ENCODE peak calls at places on chromosomes 13 and 19, in six cellular contexts. P, B, D, U, F and E are unnamed samples.

GRCh38 chr13:113454936-113455335 is 1.6 kb upstream of the ADPRHL1 start:
- DNase-seq in P (no peak), B (no peak), D (no peak), U (no peak), F (no peak), E (no peak)

GRCh38 chr19:18223860-18224524 is 2.2 kb downstream of the PDE4C start:
- DNase-seq in P (peak), B (peak), D (no peak), U (no peak), F (no peak), E (peak)

GRCh38 chr19:48968813-48969218 is 3.7 kb downstream of the FTL start:
- DNase-seq in P (no peak), B (no peak), D (no peak), U (no peak), F (no peak), E (no peak)

GRCh38 chr19:50314724-50315700 is 14.2 kb downstream of the KCNC3 start:
- DNase-seq in P (no peak), B (no peak), D (no peak), U (no peak), F (no peak), E (no peak)

GRCh38 chr13:50485979-50486935 is 357.2 kb downstream of the DLEU7 start:
- DNase-seq in P (no peak), B (no peak), D (no peak), U (no peak), F (no peak), E (no peak)

GRCh38 chr19:31461814-31462539 is 112.7 kb upstream of the TSHZ3 start:
- DNase-seq in P (no peak), B (no peak), D (no peak), U (no peak), F (no peak), E (no peak)

GRCh38 chr13:22114630-22115311 is 443.9 kb downstream of the FGF9 start:
- DNase-seq in P (no peak), B (no peak), D (no peak), U (peak), F (no peak), E (no peak)

GRCh38 chr19:43681826-43682225 is 11.9 kb upstream of the PLAUR start:
- DNase-seq in P (no peak), B (no peak), D (no peak), U (no peak), F (no peak), E (no peak)

GRCh38 chr19:48069435-48069834 is 25.6 kb upstream of the CABP5 start:
- DNase-seq in P (no peak), B (no peak), D (no peak), U (no peak), F (no peak), E (no peak)

GRCh38 chr19:11560404-11560988 is 1.5 kb upstream of the ELOF1 start:
- DNase-seq in P (peak), B (no peak), D (peak), U (peak), F (no peak), E (peak)

GRCh38 chr19:58531052-58531600 is 11.5 kb upstream of the ZBTB45 start:
- DNase-seq in P (no peak), B (no peak), D (no peak), U (no peak), F (no peak), E (no peak)

GRCh38 chr13:44710576-44710975 is 134.4 kb upstream of the TSC22D1 start:
- DNase-seq in P (peak), B (no peak), D (no peak), U (no peak), F (no peak), E (no peak)

GRCh38 chr19:17902701-17903100 is 30.1 kb upstream of the CCDC124 start:
- DNase-seq in P (no peak), B (no peak), D (no peak), U (no peak), F (no peak), E (no peak)

GRCh38 chr13:30072818-30073186 is 222.4 kb upstream of the UBL3 start:
- DNase-seq in P (no peak), B (no peak), D (no peak), U (no peak), F (no peak), E (no peak)

GRCh38 chr13:113981611-113982295 is 7.9 kb upstream of the C13orf46 start:
- DNase-seq in P (no peak), B (peak), D (no peak), U (no peak), F (peak), E (no peak)

GRCh38 chr13:112451512-112452379 is 75.6 kb downstream of the SPACA7 start:
- DNase-seq in P (no peak), B (no peak), D (no peak), U (no peak), F (peak), E (no peak)

GRCh38 chr13:44921931-44922758 is 67.1 kb downstream of the NUFIP1 start:
- DNase-seq in P (peak), B (peak), D (no peak), U (no peak), F (no peak), E (peak)

GRCh38 chr19:51389143-51389542 is 1.2 kb downstream of the C19orf84 start:
- DNase-seq in P (no peak), B (no peak), D (peak), U (no peak), F (no peak), E (no peak)

GRCh38 chr13:110448230-110448629 is 113.3 kb downstream of the RAB20 start:
- DNase-seq in P (peak), B (no peak), D (no peak), U (no peak), F (no peak), E (peak)

GRCh38 chr19:33473644-33474305 is 47.8 kb downstream of the PEPD start:
- DNase-seq in P (peak), B (no peak), D (no peak), U (no peak), F (peak), E (no peak)

GRCh38 chr19:51417107-51417806 is at the start of gene SIGLEC10:
- DNase-seq in P (peak), B (peak), D (no peak), U (no peak), F (peak), E (no peak)

GRCh38 chr19:18785179-18786124 is 5.7 kb downstream of the COMP start:
- DNase-seq in P (peak), B (peak), D (peak), U (peak), F (no peak), E (peak)

GRCh38 chr13:19519049-19519448 is 42.3 kb downstream of the TPTE2 start:
- DNase-seq in P (no peak), B (no peak), D (no peak), U (no peak), F (no peak), E (no peak)